ENCODE peak calls at places on chromosome 14, in nine cellular contexts. E is sigmoid colon, L is upper lobe of right lung, O is IMR-90, T is A549, D is H9, H is endothelial cell, N is OCI-LY7, F is bronchial epithelial cell. Q is an unnamed sample.

GRCh38 chr14:21055473-21056117 is 2.0 kb upstream of the RNASE8 start:
- DNase-seq in E (no peak), L (no peak), O (no peak), T (no peak), D (no peak), H (no peak), N (no peak), F (no peak), Q (no peak)

GRCh38 chr14:53542692-53543091 is 389.6 kb upstream of the DDHD1 start:
- DNase-seq in E (no peak), L (no peak), O (peak; percentile 28), T (peak; percentile 47), D (no peak), H (peak; percentile 18), N (no peak), F (peak; percentile 31), Q (no peak)

GRCh38 chr14:61140872-61141271 is 140.3 kb downstream of the TMEM30B start:
- DNase-seq in E (no peak), L (no peak), O (peak; percentile 96), T (no peak), D (no peak), H (no peak), N (no peak), F (peak; percentile 71), Q (no peak)

GRCh38 chr14:67413806-67414769 is 2.1 kb upstream of the PLEK2 start:
- DNase-seq in E (peak; percentile 41), L (no peak), O (peak; percentile 88), T (peak; percentile 79), D (no peak), H (no peak), N (no peak), F (peak; percentile 97), Q (no peak)

GRCh38 chr14:32469388-32470160 is 140.5 kb downstream of the AKAP6 start:
- DNase-seq in E (no peak), L (no peak), O (peak; percentile 76), T (peak; percentile 55), D (no peak), H (no peak), N (peak; percentile 31), F (peak; percentile 72), Q (no peak)

GRCh38 chr14:46985529-46986137 is 334.1 kb upstream of the RPL10L start:
- DNase-seq in E (no peak), L (no peak), O (no peak), T (no peak), D (no peak), H (no peak), N (no peak), F (peak; percentile 95), Q (no peak)

GRCh38 chr14:105187935-105188524 is 6.9 kb upstream of the NUDT14 start:
- DNase-seq in E (no peak), L (peak; percentile 83), O (no peak), T (peak; percentile 53), D (no peak), H (no peak), N (no peak), F (no peak), Q (no peak)

GRCh38 chr14:98953544-98954346 is 318.3 kb downstream of the BCL11B start:
- DNase-seq in E (peak; percentile 89), L (no peak), O (no peak), T (peak; percentile 70), D (peak; percentile 22), H (no peak), N (no peak), F (peak; percentile 80), Q (peak; percentile 80)

GRCh38 chr14:89721991-89722390 is 232.5 kb downstream of the EFCAB11 start:
- DNase-seq in E (no peak), L (no peak), O (no peak), T (peak; percentile 4), D (no peak), H (no peak), N (no peak), F (peak; percentile 11), Q (peak; percentile 63)

GRCh38 chr14:24342889-24343288 is 3.1 kb upstream of the RIPK3 start:
- DNase-seq in E (no peak), L (no peak), O (no peak), T (no peak), D (no peak), H (no peak), N (no peak), F (no peak), Q (no peak)

GRCh38 chr14:66600416-66600815 is 92.5 kb downstream of the GPHN start:
- DNase-seq in E (no peak), L (no peak), O (peak; percentile 40), T (no peak), D (no peak), H (no peak), N (no peak), F (peak; percentile 75), Q (no peak)

GRCh38 chr14:31934767-31935266 is 142.3 kb upstream of the ARHGAP5 start:
- DNase-seq in E (no peak), L (no peak), O (peak; percentile 41), T (peak; percentile 87), D (peak; percentile 85), H (peak; percentile 32), N (no peak), F (peak; percentile 67), Q (no peak)

GRCh38 chr14:56195727-56196126 is 77.5 kb downstream of the PELI2 start:
- DNase-seq in E (no peak), L (no peak), O (peak; percentile 58), T (no peak), D (no peak), H (no peak), N (peak; percentile 95), F (no peak), Q (peak; percentile 80)

GRCh38 chr14:72742682-72743195 is 151.2 kb downstream of the DPF3 start:
- DNase-seq in E (no peak), L (no peak), O (no peak), T (no peak), D (no peak), H (no peak), N (no peak), F (no peak), Q (peak; percentile 66)

GRCh38 chr14:43147480-43147879 is 1359.6 kb downstream of the FSCB start:
- DNase-seq in E (no peak), L (no peak), O (peak; percentile 21), T (no peak), D (no peak), H (no peak), N (no peak), F (no peak), Q (no peak)

GRCh38 chr14:81366884-81367283 is 33.2 kb downstream of the STON2 start:
- DNase-seq in E (no peak), L (no peak), O (no peak), T (no peak), D (no peak), H (no peak), N (no peak), F (no peak), Q (no peak)

GRCh38 chr14:81363746-81364400 is 36.3 kb downstream of the STON2 start:
- DNase-seq in E (no peak), L (no peak), O (no peak), T (no peak), D (no peak), H (no peak), N (peak; percentile 13), F (peak; percentile 75), Q (no peak)

GRCh38 chr14:81371802-81372201 is 28.3 kb downstream of the STON2 start:
- DNase-seq in E (no peak), L (no peak), O (no peak), T (no peak), D (no peak), H (no peak), N (no peak), F (peak; percentile 83), Q (no peak)

DNA sequence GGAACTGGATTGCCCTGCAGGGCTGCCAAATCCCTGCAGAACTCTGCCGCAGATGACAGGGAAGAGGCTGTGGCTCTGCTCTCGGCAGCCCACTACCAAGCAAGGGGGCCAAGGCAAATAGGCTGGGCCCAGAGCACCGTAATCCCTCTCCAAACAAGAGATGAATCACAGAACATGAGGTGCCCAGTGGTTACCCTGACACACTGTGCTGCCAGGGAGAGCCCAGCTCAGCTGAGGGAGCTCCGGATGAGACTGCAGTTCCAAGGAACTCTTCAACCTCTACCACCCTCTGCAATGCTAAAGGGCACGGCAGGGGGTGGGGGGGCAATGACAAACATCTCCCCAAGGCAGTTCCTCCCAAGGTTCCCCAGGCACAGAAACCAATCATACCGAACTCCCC is 33.9 kb downstream of the STON2 start:
- DNase-seq in E (no peak), L (no peak), O (no peak), T (peak; percentile 4), D (no peak), H (no peak), N (no peak), F (peak; percentile 71), Q (no peak)
- TF ChIP-seq CTCF in E (no peak), L (no peak), O (no peak), T (no peak), D (no peak), H (no peak), N (no peak), F (no peak), Q (no peak)

GRCh38 chr14:77151918-77152588 is 10.5 kb upstream of the ZDHHC22 start:
- DNase-seq in E (no peak), L (no peak), O (peak; percentile 28), T (peak; percentile 42), D (peak; percentile 12), H (no peak), N (peak; percentile 65), F (peak; percentile 52), Q (no peak)
- TF ChIP-seq CTCF in E (no peak), L (no peak), O (peak; percentile 39), T (peak; percentile 68), D (peak; percentile 39), H (peak; percentile 17), N (peak; percentile 67), F (peak; percentile 26), Q (peak; percentile 44)

GRCh38 chr14:91418387-91419043 is 895 bp upstream of the CCDC88C start:
- DNase-seq in E (no peak), L (peak; percentile 86), O (peak; percentile 17), T (peak; percentile 68), D (peak; percentile 83), H (peak; percentile 80), N (peak; percentile 82), F (peak; percentile 47), Q (no peak)

GRCh38 chr14:91415794-91416743 is 1.6 kb downstream of the CCDC88C start:
- DNase-seq in E (no peak), L (no peak), O (no peak), T (no peak), D (no peak), H (no peak), N (peak; percentile 90), F (peak; percentile 88), Q (no peak)

GRCh38 chr14:91417983-91418386 is 365 bp upstream of the CCDC88C start:
- DNase-seq in E (no peak), L (peak; percentile 82), O (no peak), T (peak; percentile 72), D (peak; percentile 57), H (peak; percentile 56), N (peak; percentile 78), F (no peak), Q (no peak)

GRCh38 chr14:91416744-91417133 is 881 bp downstream of the CCDC88C start:
- DNase-seq in E (no peak), L (peak; percentile 72), O (no peak), T (no peak), D (no peak), H (peak; percentile 20), N (peak; percentile 47), F (no peak), Q (no peak)

GRCh38 chr14:91417134-91417982 is at the start of gene CCDC88C:
- DNase-seq in E (no peak), L (peak; percentile 90), O (no peak), T (peak; percentile 69), D (peak; percentile 71), H (peak; percentile 69), N (peak; percentile 84), F (peak; percentile 40), Q (no peak)
- TF ChIP-seq CTCF in E (no peak), L (no peak), O (no peak), T (no peak), D (peak; percentile 9), H (no peak), N (peak; percentile 43), F (no peak), Q (no peak)

GRCh38 chr14:94636744-94637412 is 24.7 kb downstream of the SERPINA3 start:
- DNase-seq in E (no peak), L (no peak), O (no peak), T (peak; percentile 48), D (no peak), H (no peak), N (no peak), F (no peak), Q (no peak)
- TF ChIP-seq CTCF in E (no peak), L (no peak), O (peak; percentile 13), T (peak; percentile 36), D (peak; percentile 49), H (no peak), N (peak; percentile 45), F (peak; percentile 12), Q (peak; percentile 27)